ENCODE peak calls at places on chromosomes 12 and 14, in seven cellular contexts. One of them, this sample, is unnamed.
A peak's percentile ranks its signal among the peaks of the same experiment; 100 is the strongest.

GRCh38 chr12:43835264-43835655 is 621 bp upstream of the TMEM117 start:
- DNase-seq in hypothalamus: no peak
- DNase-seq in HT1080: no peak
- DNase-seq in cardiac fibroblast: peak; percentile 18
- DNase-seq in effector memory CD4-positive, alpha-beta T cell: no peak
- DNase-seq in neuronal stem cell: no peak
- DNase-seq in GM10248: no peak
- DNase-seq in this sample: no peak

GRCh38 chr14:33551963-33552362 is 398.9 kb downstream of the EGLN3 start:
- DNase-seq in hypothalamus: no peak
- DNase-seq in neuronal stem cell: peak; percentile 17
- DNase-seq in HT1080: no peak
- DNase-seq in effector memory CD4-positive, alpha-beta T cell: no peak
- DNase-seq in GM10248: no peak
- DNase-seq in cardiac fibroblast: no peak
- DNase-seq in this sample: no peak

GRCh38 chr12:27425306-27425705 is 21.2 kb upstream of the SMCO2 start:
- DNase-seq in neuronal stem cell: no peak
- DNase-seq in hypothalamus: no peak
- DNase-seq in GM10248: no peak
- DNase-seq in cardiac fibroblast: peak; percentile 37
- DNase-seq in HT1080: no peak
- DNase-seq in effector memory CD4-positive, alpha-beta T cell: no peak
- DNase-seq in this sample: no peak

GRCh38 chr12:26940820-26941219 is 2.5 kb downstream of the FGFR1OP2 start:
- DNase-seq in effector memory CD4-positive, alpha-beta T cell: no peak
- DNase-seq in HT1080: no peak
- DNase-seq in neuronal stem cell: no peak
- DNase-seq in cardiac fibroblast: peak; percentile 47
- DNase-seq in GM10248: peak; percentile 15
- DNase-seq in hypothalamus: no peak
- DNase-seq in this sample: no peak

GRCh38 chr14:33512201-33512600 is 438.7 kb downstream of the EGLN3 start:
- DNase-seq in cardiac fibroblast: peak; percentile 88
- DNase-seq in neuronal stem cell: no peak
- DNase-seq in effector memory CD4-positive, alpha-beta T cell: no peak
- DNase-seq in GM10248: no peak
- DNase-seq in hypothalamus: no peak
- DNase-seq in HT1080: peak; percentile 7
- DNase-seq in this sample: no peak

GRCh38 chr14:20314026-20314425 is 8.3 kb upstream of the TTC5 start:
- DNase-seq in neuronal stem cell: no peak
- DNase-seq in hypothalamus: no peak
- DNase-seq in GM10248: no peak
- DNase-seq in effector memory CD4-positive, alpha-beta T cell: no peak
- DNase-seq in HT1080: no peak
- DNase-seq in cardiac fibroblast: no peak
- DNase-seq in this sample: no peak

GRCh38 chr14:32311294-32312009 is 17.6 kb upstream of the AKAP6 start:
- DNase-seq in hypothalamus: no peak
- DNase-seq in neuronal stem cell: no peak
- DNase-seq in GM10248: no peak
- DNase-seq in HT1080: peak; percentile 29
- DNase-seq in cardiac fibroblast: no peak
- DNase-seq in effector memory CD4-positive, alpha-beta T cell: no peak
- DNase-seq in this sample: no peak

GRCh38 chr12:4353785-4354208 is 25.7 kb downstream of the FGF23 start:
- DNase-seq in neuronal stem cell: no peak
- DNase-seq in GM10248: no peak
- DNase-seq in cardiac fibroblast: peak; percentile 9
- DNase-seq in effector memory CD4-positive, alpha-beta T cell: peak; percentile 27
- DNase-seq in HT1080: peak; percentile 8
- DNase-seq in hypothalamus: no peak
- DNase-seq in this sample: no peak

GRCh38 chr14:96092936-96093335 is 53.8 kb downstream of the C14orf132 start:
- DNase-seq in GM10248: no peak
- DNase-seq in hypothalamus: no peak
- DNase-seq in effector memory CD4-positive, alpha-beta T cell: no peak
- DNase-seq in cardiac fibroblast: peak; percentile 19
- DNase-seq in neuronal stem cell: no peak
- DNase-seq in HT1080: no peak
- DNase-seq in this sample: no peak